ENCODE peak calls at places on chromosomes 4 and X, in five cellular contexts. G, Y, R, Z and Q are unnamed samples.

GRCh38 chr4:39814403-39815185 is 116.7 kb downstream of the UBE2K start:
- DNase-seq in R (peak), Z (no peak), Y (no peak), G (no peak), Q (no peak)

GRCh38 chrX:12988797-12989196 is 13.9 kb downstream of the TMSB4X start:
- DNase-seq in R (no peak), G (no peak), Z (no peak), Y (peak), Q (no peak)

GRCh38 chr4:40212674-40213504 is 16.1 kb downstream of the RHOH start:
- DNase-seq in Z (no peak), R (no peak), G (no peak), Y (no peak), Q (no peak)

GRCh38 chrX:3807906-3808305 is 94.5 kb upstream of the PRKX start:
- DNase-seq in Y (no peak), R (no peak), G (no peak), Z (no peak), Q (no peak)

GRCh38 chr4:136818811-136819210 is 713.5 kb downstream of the PCDH18 start:
- DNase-seq in G (no peak), R (no peak), Y (no peak), Z (no peak), Q (peak)

GRCh38 chr4:32172086-32172485 is 1451.9 kb downstream of the PCDH7 start:
- DNase-seq in R (no peak), G (no peak), Y (no peak), Z (no peak), Q (no peak)

GRCh38 chr4:83054928-83055327 is 19.9 kb downstream of the COPS4 start:
- DNase-seq in Y (no peak), R (no peak), Z (no peak), G (no peak), Q (no peak)

GRCh38 chr4:2445130-2445529 is 23.8 kb upstream of the RNF4 start:
- DNase-seq in Z (no peak), G (no peak), R (no peak), Y (no peak), Q (no peak)

GRCh38 chrX:131792789-131793462 is 230.2 kb upstream of the STK26 start:
- DNase-seq in G (peak), R (peak), Z (no peak), Y (peak), Q (no peak)

GRCh38 chr4:168076989-168077725 is 15.2 kb upstream of the ANXA10 start:
- DNase-seq in G (peak), R (no peak), Y (peak), Z (peak), Q (peak)

GRCh38 chrX:37818031-37818430 is 29.3 kb downstream of the DYNLT3 start:
- DNase-seq in Z (no peak), G (no peak), R (no peak), Y (no peak), Q (no peak)

GRCh38 chrX:49618574-49618973 is 19.8 kb downstream of the GAGE1 start:
- DNase-seq in R (no peak), Y (no peak), G (no peak), Z (no peak), Q (no peak)

GRCh38 chrX:48471504-48471903 is 1.4 kb upstream of the SLC38A5 start:
- DNase-seq in G (no peak), R (no peak), Y (no peak), Z (no peak), Q (no peak)

GRCh38 chrX:151397741-151398070 is 700 bp downstream of the VMA21 start:
- DNase-seq in Y (no peak), G (no peak), Z (no peak), R (no peak), Q (no peak)

GRCh38 chrX:13398073-13398823 is 78.4 kb upstream of the ATXN3L start:
- DNase-seq in Z (no peak), R (peak), Y (no peak), G (no peak), Q (no peak)

GRCh38 chrX:154413142-154413541 is 1.8 kb downstream of the TAFAZZIN start:
- DNase-seq in Y (no peak), G (no peak), Z (no peak), R (no peak), Q (no peak)

GRCh38 chrX:153910446-153910845 is 6.0 kb downstream of the AVPR2 start:
- DNase-seq in G (no peak), R (no peak), Z (no peak), Y (no peak), Q (no peak)